ENCODE peak calls at places on chromosomes 12 and 14, in nine cellular contexts. I is smooth muscle cell of the brain vasculature; M is heart right ventricle; Z is astrocyte of the spinal cord; D is ovary; G is upper lobe of right lung; Y is stimulated activated CD8-positive, alpha-beta memory T cell treated with anti-CD3 and anti-CD28 coated beads, Interleukin-7, amount 100 ng/mL, for 48 hours; E is amniotic stem cell; H is EL. C is an unnamed sample.

GRCh38 chr14:103427485-103428443 is 42.5 kb downstream of the MARK3 start:
- DNase-seq in I (no peak), M (peak; percentile 40), Z (peak; percentile 86), D (peak; percentile 67), G (no peak), Y (peak; percentile 34), E (no peak), H (peak; percentile 89), C (no peak)

GRCh38 chr12:47088021-47088944 is 8.5 kb upstream of the AMIGO2 start:
- DNase-seq in I (no peak), M (no peak), Z (no peak), D (no peak), G (no peak), Y (no peak), E (no peak), H (peak; percentile 28), C (no peak)

GRCh38 chr14:63443361-63443760 is 99.8 kb downstream of the PPP2R5E start:
- DNase-seq in I (no peak), M (no peak), Z (no peak), D (no peak), G (no peak), Y (no peak), E (no peak), H (no peak), C (no peak)

GRCh38 chr14:93110856-93111419 is 4.8 kb downstream of the ITPK1 start:
- DNase-seq in I (no peak), M (no peak), Z (no peak), D (no peak), G (no peak), Y (no peak), E (no peak), H (no peak), C (no peak)

GRCh38 chr12:553216-554000 is 93.7 kb downstream of the B4GALNT3 start:
- DNase-seq in I (no peak), M (no peak), Z (no peak), D (no peak), G (no peak), Y (no peak), E (no peak), H (no peak), C (no peak)

GRCh38 chr12:26845057-26845666 is 12.2 kb upstream of the ITPR2 start:
- DNase-seq in I (no peak), M (peak; percentile 74), Z (peak; percentile 31), D (peak; percentile 59), G (peak; percentile 73), Y (no peak), E (peak; percentile 53), H (peak; percentile 56), C (peak; percentile 57)

GRCh38 chr14:99772371-99773283 is 20.6 kb upstream of the EML1 start:
- DNase-seq in I (no peak), M (no peak), Z (no peak), D (no peak), G (no peak), Y (no peak), E (no peak), H (peak; percentile 73), C (no peak)

GRCh38 chr12:111285191-111285590 is 83.7 kb downstream of the PHETA1 start:
- DNase-seq in I (no peak), M (no peak), Z (no peak), D (no peak), G (no peak), Y (no peak), E (no peak), H (no peak), C (no peak)

GRCh38 chr14:22752422-22752821 is 14.1 kb upstream of the OXA1L start:
- DNase-seq in I (no peak), M (no peak), Z (no peak), D (no peak), G (no peak), Y (no peak), E (no peak), H (no peak), C (no peak)

GRCh38 chr12:77995436-77996167 is 164.9 kb downstream of the NAV3 start:
- DNase-seq in I (no peak), M (no peak), Z (peak; percentile 91), D (no peak), G (no peak), Y (no peak), E (no peak), H (peak; percentile 84), C (no peak)

GRCh38 chr14:78697341-78697740 is 527.2 kb downstream of the NRXN3 start:
- DNase-seq in I (no peak), M (no peak), Z (peak; percentile 42), D (no peak), G (no peak), Y (no peak), E (peak; percentile 19), H (peak; percentile 18), C (no peak)

GRCh38 chr14:91398707-91399106 is 18.9 kb downstream of the CCDC88C start:
- DNase-seq in I (no peak), M (no peak), Z (no peak), D (no peak), G (no peak), Y (no peak), E (no peak), H (no peak), C (no peak)

GRCh38 chr14:105201156-105201927 is 20.2 kb upstream of the NUDT14 start:
- DNase-seq in I (no peak), M (no peak), Z (no peak), D (no peak), G (no peak), Y (no peak), E (no peak), H (no peak), C (no peak)

GRCh38 chr12:123269980-123270379 is 1.7 kb downstream of the CDK2AP1 start:
- DNase-seq in I (no peak), M (no peak), Z (no peak), D (no peak), G (no peak), Y (no peak), E (no peak), H (no peak), C (no peak)

GRCh38 chr12:55704824-55705780 is 2.6 kb downstream of the ITGA7 start:
- DNase-seq in I (no peak), M (no peak), Z (no peak), D (no peak), G (no peak), Y (no peak), E (no peak), H (no peak), C (no peak)

GRCh38 chr14:68791078-68791983 is 1.5 kb downstream of the ZFP36L1 start:
- DNase-seq in I (no peak), M (no peak), Z (peak; percentile 51), D (no peak), G (no peak), Y (no peak), E (no peak), H (peak; percentile 56), C (no peak)